ENCODE peak calls at places on chromosomes 6 and 20, in eight cellular contexts. G is CD8-positive, alpha-beta T cell; J is RWPE1; P is D341Med; M is fibroblast of lung; S is mucosa of gallbladder; E is activated T-helper 1 cell treated with anti-CD3 and anti-CD28 coated beads, Interleukin-2, amount 50 U/mL, for 16 hours; Q is MCF 10A. D is an unnamed sample.

GRCh38 chr6:73006161-73006560 is 219.1 kb downstream of the KHDC1L start:
- DNase-seq in G (no peak), J (no peak), P (no peak), M (no peak), S (no peak), E (no peak), Q (no peak), D (no peak)

GRCh38 chr6:159730277-159730676 is 3.0 kb downstream of the WTAP start:
- DNase-seq in G (no peak), J (no peak), P (no peak), M (no peak), S (no peak), E (no peak), Q (no peak), D (no peak)

GRCh38 chr6:42100029-42100901 is 42.2 kb downstream of the C6orf132 start:
- DNase-seq in G (no peak), J (peak), P (no peak), M (peak), S (peak), E (no peak), Q (peak), D (peak)

GRCh38 chr6:90820436-90820835 is 233.6 kb upstream of the MAP3K7 start:
- DNase-seq in G (no peak), J (peak), P (no peak), M (no peak), S (no peak), E (no peak), Q (peak), D (no peak)

GRCh38 chr6:162055365-162055764 is 672.2 kb downstream of the PRKN start:
- DNase-seq in G (no peak), J (no peak), P (no peak), M (no peak), S (no peak), E (no peak), Q (no peak), D (no peak)

GRCh38 chr6:81995548-81996289 is 243.2 kb upstream of the TENT5A start:
- DNase-seq in G (no peak), J (peak), P (peak), M (peak), S (no peak), E (no peak), Q (no peak), D (no peak)

GRCh38 chr6:35600659-35601125 is 88.0 kb upstream of the TULP1 start:
- DNase-seq in G (no peak), J (no peak), P (no peak), M (no peak), S (no peak), E (no peak), Q (no peak), D (no peak)

GRCh38 chr6:162157157-162157556 is 570.4 kb downstream of the PRKN start:
- DNase-seq in G (no peak), J (no peak), P (no peak), M (no peak), S (no peak), E (no peak), Q (no peak), D (no peak)

GRCh38 chr20:45383131-45383530 is 5.0 kb upstream of the TP53TG5 start:
- DNase-seq in G (no peak), J (no peak), P (no peak), M (peak), S (no peak), E (no peak), Q (peak), D (no peak)

GRCh38 chr20:62584671-62585512 is 57.4 kb upstream of the SLCO4A1 start:
- DNase-seq in G (no peak), J (no peak), P (no peak), M (no peak), S (no peak), E (no peak), Q (no peak), D (no peak)

GRCh38 chr20:63969851-63970713 is at the start of gene ZNF512B:
- DNase-seq in G (no peak), J (peak), P (peak), M (peak), S (peak), E (no peak), Q (peak), D (no peak)

GRCh38 chr6:89708316-89708715 is 69.8 kb upstream of the LYRM2 start:
- DNase-seq in G (no peak), J (no peak), P (no peak), M (no peak), S (no peak), E (no peak), Q (no peak), D (no peak)

GRCh38 chr20:46681032-46681854 is 8.0 kb downstream of the TP53RK start:
- DNase-seq in G (peak), J (peak), P (peak), M (peak), S (peak), E (peak), Q (peak), D (no peak)

GRCh38 chr6:130282234-130282995 is 59.7 kb upstream of the SAMD3 start:
- DNase-seq in G (no peak), J (peak), P (peak), M (peak), S (no peak), E (no peak), Q (peak), D (no peak)